ENCODE peak calls at places on chromosomes 3 and 15, in four cellular contexts. W is iris pigment epithelial cell, Z is ascending aorta, M is GM19239. G is an unnamed sample.

GRCh38 chr3:49813497-49814174 is at the start of gene UBA7:
- DNase-seq in W (peak; percentile 75), Z (peak; percentile 78), M (peak; percentile 77), G (peak; percentile 73)

GRCh38 chr3:124951511-124952390 is 17.2 kb upstream of the MUC13 start:
- DNase-seq in W (peak; percentile 45), Z (no peak), M (no peak), G (no peak)

GRCh38 chr3:157151151-157151550 is 8.8 kb downstream of the CCNL1 start:
- DNase-seq in W (no peak), Z (no peak), M (no peak), G (no peak)

GRCh38 chr3:115853083-115853482 is 229.8 kb downstream of the GAP43 start:
- DNase-seq in W (no peak), Z (no peak), M (no peak), G (no peak)

GRCh38 chr3:189502676-189503257 is 128.4 kb upstream of the TP63 start:
- DNase-seq in W (no peak), Z (no peak), M (no peak), G (no peak)

GRCh38 chr3:187540847-187541246 is 129.3 kb downstream of the SST start:
- DNase-seq in W (no peak), Z (no peak), M (no peak), G (no peak)

GRCh38 chr3:196131921-196132320 is 50.0 kb upstream of the TFRC start:
- DNase-seq in W (no peak), Z (no peak), M (no peak), G (no peak)

GRCh38 chr3:6526861-6527260 is 334.1 kb upstream of the GRM7 start:
- DNase-seq in W (no peak), Z (no peak), M (no peak), G (no peak)

GRCh38 chr3:174784206-174784934 is 74.8 kb upstream of the NAALADL2 start:
- DNase-seq in W (peak; percentile 43), Z (no peak), M (no peak), G (no peak)

GRCh38 chr15:56821721-56822425 is 88.6 kb upstream of the ZNF280D start:
- DNase-seq in W (peak; percentile 86), Z (no peak), M (peak; percentile 57), G (peak; percentile 38)

GRCh38 chr3:156787926-156788663 is 38.1 kb upstream of the LEKR1 start:
- DNase-seq in W (peak; percentile 96), Z (no peak), M (no peak), G (no peak)

GRCh38 chr3:41417574-41417973 is 218.3 kb downstream of the CTNNB1 start:
- DNase-seq in W (no peak), Z (no peak), M (no peak), G (no peak)

GRCh38 chr3:142235690-142236089 is 10.3 kb upstream of the GK5 start:
- DNase-seq in W (no peak), Z (no peak), M (no peak), G (no peak)

GRCh38 chr15:95148183-95148582 is 916.8 kb downstream of the MCTP2 start:
- DNase-seq in W (no peak), Z (no peak), M (no peak), G (no peak)

GRCh38 chr15:96501362-96501761 is 170.9 kb downstream of the NR2F2 start:
- DNase-seq in W (no peak), Z (no peak), M (no peak), G (no peak)

GRCh38 chr15:61890106-61890505 is 170.1 kb downstream of the VPS13C start:
- DNase-seq in W (peak; percentile 7), Z (no peak), M (no peak), G (no peak)

GRCh38 chr15:96564546-96564945 is 234.0 kb downstream of the NR2F2 start:
- DNase-seq in W (no peak), Z (no peak), M (no peak), G (no peak)

GRCh38 chr3:21140785-21141184 is 610.2 kb downstream of the ZNF385D start:
- DNase-seq in W (no peak), Z (no peak), M (no peak), G (no peak)

GRCh38 chr15:63833246-63833696 is 477 bp downstream of the HERC1 start:
- DNase-seq in W (peak; percentile 50), Z (peak; percentile 69), M (no peak), G (peak; percentile 54)

GRCh38 chr3:186754006-186754405 is 29.4 kb upstream of the EIF4A2 start:
- DNase-seq in W (peak; percentile 39), Z (no peak), M (no peak), G (no peak)

GRCh38 chr15:87871130-87871737 is 385.3 kb downstream of the NTRK3 start:
- DNase-seq in W (peak; percentile 12), Z (no peak), M (no peak), G (no peak)

GRCh38 chr3:193078996-193079731 is 161.5 kb upstream of the MB21D2 start:
- DNase-seq in W (no peak), Z (no peak), M (no peak), G (no peak)

GRCh38 chr3:14772533-14773138 is 46.1 kb upstream of the FGD5 start:
- DNase-seq in W (no peak), Z (no peak), M (no peak), G (no peak)

GRCh38 chr3:72069543-72069942 is 284.6 kb upstream of the PROK2 start:
- DNase-seq in W (no peak), Z (no peak), M (no peak), G (no peak)

GRCh38 chr3:23751485-23751811 is 54.3 kb upstream of the UBE2E1 start:
- DNase-seq in W (peak; percentile 37), Z (no peak), M (no peak), G (no peak)

GRCh38 chr15:71786673-71787072 is 23.7 kb upstream of the NR2E3 start:
- DNase-seq in W (no peak), Z (peak; percentile 7), M (no peak), G (no peak)

G was measured in germinal center.